ENCODE peak calls at places on chromosomes 12 and 14, in four cellular contexts. One of them, this sample, is unnamed.
A peak's percentile ranks its signal among the peaks of the same experiment; 100 is the strongest.

GRCh38 chr14:89013698-89014569 is 189.5 kb downstream of the TTC8 start:
- DNase-seq in body of pancreas: no peak
- DNase-seq in tibial artery: no peak
- DNase-seq in iPS DF 6.9: no peak
- DNase-seq in this sample: no peak

GRCh38 chr12:67364228-67364627 is 95.1 kb downstream of the CAND1 start:
- DNase-seq in body of pancreas: no peak
- DNase-seq in tibial artery: no peak
- DNase-seq in iPS DF 6.9: no peak
- DNase-seq in this sample: no peak

GRCh38 chr14:20755037-20755436 is 9.3 kb downstream of the EDDM3A start:
- DNase-seq in iPS DF 6.9: no peak
- DNase-seq in tibial artery: no peak
- DNase-seq in body of pancreas: no peak
- DNase-seq in this sample: no peak

GRCh38 chr14:99972748-99973466 is 92.3 kb upstream of the EVL start:
- DNase-seq in body of pancreas: no peak
- DNase-seq in tibial artery: no peak
- DNase-seq in iPS DF 6.9: no peak
- DNase-seq in this sample: no peak

GRCh38 chr14:67582061-67582460 is 18.0 kb downstream of the PIGH start:
- DNase-seq in tibial artery: peak; percentile 27
- DNase-seq in body of pancreas: no peak
- DNase-seq in iPS DF 6.9: no peak
- DNase-seq in this sample: no peak

GRCh38 chr12:117134721-117135120 is 35.5 kb upstream of the TESC start:
- DNase-seq in tibial artery: no peak
- DNase-seq in iPS DF 6.9: no peak
- DNase-seq in body of pancreas: no peak
- DNase-seq in this sample: no peak

GRCh38 chr12:120229071-120229582 is 28.2 kb upstream of the RPLP0 start:
- DNase-seq in tibial artery: no peak
- DNase-seq in iPS DF 6.9: no peak
- DNase-seq in body of pancreas: no peak
- DNase-seq in this sample: no peak

GRCh38 chr12:67690656-67691055 is 42.1 kb downstream of the DYRK2 start:
- DNase-seq in tibial artery: no peak
- DNase-seq in iPS DF 6.9: no peak
- DNase-seq in body of pancreas: no peak
- DNase-seq in this sample: no peak

DNA sequence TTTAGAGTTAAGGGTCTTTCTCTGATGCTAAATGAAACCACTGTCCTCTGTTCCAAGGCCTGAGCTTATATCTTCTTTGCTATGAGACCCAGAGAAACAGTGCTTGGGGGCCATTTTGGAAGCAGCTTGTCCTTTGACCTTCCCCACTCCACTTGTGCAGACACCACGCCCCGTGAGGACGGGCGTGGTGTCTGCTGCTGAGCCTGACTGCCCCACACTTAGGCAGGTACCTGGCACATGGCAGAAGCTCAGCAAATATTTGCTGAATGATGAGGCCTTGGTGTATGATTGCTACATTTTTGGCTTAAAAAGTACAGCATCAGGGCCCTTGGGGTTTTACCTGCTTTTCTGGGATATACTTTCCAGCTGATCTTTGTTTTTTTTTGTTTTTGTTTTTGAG is 69.9 kb downstream of the RASSF3 start:
- DNase-seq in body of pancreas: peak; percentile 22
- DNase-seq in iPS DF 6.9: no peak
- DNase-seq in tibial artery: no peak
- DNase-seq in this sample: no peak
- H3K4me3 ChIP-seq in body of pancreas: no peak overlapping the region
- H3K4me3 ChIP-seq in iPS DF 6.9: no peak overlapping the region
- H3K4me3 ChIP-seq in tibial artery: peak overlapping the region; percentile 27
- H3K4me3 ChIP-seq in this sample: peak overlapping the region; percentile 36

GRCh38 chr12:111759276-111759675 is 7.5 kb upstream of the ALDH2 start:
- DNase-seq in iPS DF 6.9: no peak
- DNase-seq in body of pancreas: no peak
- DNase-seq in tibial artery: no peak
- DNase-seq in this sample: no peak

GRCh38 chr12:111759991-111760390 is 6.7 kb upstream of the ALDH2 start:
- DNase-seq in body of pancreas: no peak
- DNase-seq in iPS DF 6.9: no peak
- DNase-seq in tibial artery: no peak
- DNase-seq in this sample: no peak

GRCh38 chr12:111761099-111761498 is 5.6 kb upstream of the ALDH2 start:
- DNase-seq in body of pancreas: no peak
- DNase-seq in iPS DF 6.9: no peak
- DNase-seq in tibial artery: no peak
- DNase-seq in this sample: no peak

GRCh38 chr12:111764120-111764821 is 2.5 kb upstream of the ALDH2 start:
- DNase-seq in body of pancreas: no peak
- DNase-seq in tibial artery: no peak
- DNase-seq in iPS DF 6.9: no peak
- DNase-seq in this sample: no peak

DNA sequence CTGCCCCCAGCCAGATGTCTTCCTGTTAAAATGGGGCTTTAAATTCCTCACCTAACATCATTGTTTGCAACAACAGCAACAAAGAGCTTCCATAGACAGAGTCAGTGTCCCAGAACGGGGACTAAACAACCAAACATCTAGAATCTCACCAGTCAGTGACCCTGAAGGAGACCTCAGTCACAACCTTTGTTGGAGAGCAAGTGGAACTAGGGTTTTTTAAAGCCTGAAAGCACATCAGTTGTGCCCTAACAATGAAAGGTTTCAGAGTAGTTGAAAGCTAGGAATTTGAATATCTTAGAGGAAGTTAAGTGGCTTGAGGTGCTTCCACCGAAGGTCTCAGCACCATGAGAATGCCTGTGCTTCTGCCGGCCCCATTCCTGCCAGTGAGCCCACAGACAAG is 5.0 kb upstream of the ALDH2 start:
- DNase-seq in iPS DF 6.9: no peak
- DNase-seq in body of pancreas: no peak
- DNase-seq in tibial artery: no peak
- DNase-seq in this sample: no peak
- H3K4me1 ChIP-seq in iPS DF 6.9: peaks cover 2% of the 10 kb centered on the region
- H3K4me1 ChIP-seq in body of pancreas: peaks cover 32% of the 10 kb centered on the region
- H3K4me1 ChIP-seq in tibial artery: no peaks in the 10 kb centered on the region
- H3K4me1 ChIP-seq in this sample: peaks cover 35% of the 10 kb centered on the region

GRCh38 chr12:55416961-55417360 is 9.1 kb upstream of the OR6C76 start:
- DNase-seq in body of pancreas: no peak
- DNase-seq in tibial artery: no peak
- DNase-seq in iPS DF 6.9: no peak
- DNase-seq in this sample: no peak
- H3K4me3 ChIP-seq in body of pancreas: no peak overlapping the region
- H3K4me3 ChIP-seq in tibial artery: no peak overlapping the region
- H3K4me3 ChIP-seq in iPS DF 6.9: no peak overlapping the region
- H3K4me3 ChIP-seq in this sample: no peak overlapping the region

DNA sequence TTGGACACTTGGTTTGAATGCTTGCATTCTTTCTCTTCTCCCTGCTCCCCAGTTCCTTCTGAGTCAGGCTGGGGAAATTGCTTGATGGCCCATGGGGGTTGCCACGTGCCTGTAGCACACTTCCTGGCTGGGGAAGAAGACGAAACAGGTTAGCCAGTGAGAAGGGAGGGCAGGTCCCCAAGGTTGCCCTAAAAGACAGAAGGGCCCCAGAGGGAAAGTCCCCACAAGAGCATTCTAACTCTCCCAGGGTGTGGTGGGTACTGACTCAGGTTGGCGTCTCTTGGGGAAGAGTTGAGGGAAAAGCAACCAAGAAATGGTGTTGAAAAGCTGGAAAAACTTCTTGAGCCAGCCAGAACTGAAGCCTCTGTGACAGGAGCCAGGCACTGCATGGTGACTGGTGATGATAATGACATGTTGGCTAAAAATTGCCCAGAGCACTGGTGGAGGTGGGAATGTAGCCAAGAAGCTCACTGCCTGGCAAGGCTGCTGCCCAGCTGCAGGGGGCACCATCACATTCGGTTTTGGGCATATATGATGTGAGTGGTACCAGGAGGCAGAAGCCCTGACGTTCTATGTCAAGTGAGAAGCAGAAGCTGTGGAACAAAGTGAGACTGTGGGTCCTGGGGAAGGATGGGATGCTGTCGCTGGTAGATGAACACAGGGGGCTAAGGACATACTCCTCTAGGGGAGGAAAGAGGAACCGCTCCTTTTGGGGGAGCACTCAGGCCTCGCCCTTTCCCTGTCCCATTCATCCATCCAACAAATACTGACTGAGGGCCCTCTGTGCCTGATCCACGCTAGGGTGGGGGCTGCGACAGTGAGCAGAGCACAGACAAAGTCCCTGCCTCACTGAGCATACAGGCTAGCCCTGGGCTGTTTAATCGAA is 8.1 kb upstream of the RABGGTA start:
- DNase-seq in iPS DF 6.9: no peak
- DNase-seq in body of pancreas: peak; percentile 66
- DNase-seq in tibial artery: no peak
- DNase-seq in this sample: peak; percentile 48
- H3K4me1 ChIP-seq in iPS DF 6.9: no peaks in the 10 kb centered on the region
- H3K4me1 ChIP-seq in body of pancreas: peaks cover 19% of the 10 kb centered on the region
- H3K4me1 ChIP-seq in tibial artery: no peaks in the 10 kb centered on the region
- H3K4me1 ChIP-seq in this sample: peaks cover 34% of the 10 kb centered on the region

DNA sequence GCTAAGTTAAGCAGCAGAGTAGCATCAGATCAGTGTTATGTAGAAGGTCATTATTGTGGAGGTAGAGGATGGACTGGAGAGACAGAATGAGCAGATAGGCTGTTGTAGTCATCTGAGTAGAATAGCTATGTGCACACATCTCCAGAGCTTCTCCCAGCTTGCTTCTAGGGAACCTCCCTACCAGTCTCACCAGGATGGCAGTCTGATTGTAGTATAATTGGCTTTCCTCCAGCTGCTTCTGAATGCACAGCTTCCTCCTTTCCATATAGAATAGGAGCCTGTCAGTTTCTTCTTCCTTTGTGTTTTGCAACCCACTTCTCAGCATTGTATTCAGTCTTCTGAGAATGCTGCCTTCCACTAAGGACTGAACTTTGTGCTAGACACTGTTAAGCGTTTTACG is 2.1 kb upstream of the CSAD start:
- DNase-seq in iPS DF 6.9: no peak
- DNase-seq in tibial artery: no peak
- DNase-seq in body of pancreas: peak; percentile 38
- DNase-seq in this sample: no peak
- H3K4me3 ChIP-seq in iPS DF 6.9: no peak overlapping the region
- H3K4me3 ChIP-seq in tibial artery: peak overlapping the region; percentile 87
- H3K4me3 ChIP-seq in body of pancreas: no peak overlapping the region
- H3K4me3 ChIP-seq in this sample: peak overlapping the region; percentile 84

DNA sequence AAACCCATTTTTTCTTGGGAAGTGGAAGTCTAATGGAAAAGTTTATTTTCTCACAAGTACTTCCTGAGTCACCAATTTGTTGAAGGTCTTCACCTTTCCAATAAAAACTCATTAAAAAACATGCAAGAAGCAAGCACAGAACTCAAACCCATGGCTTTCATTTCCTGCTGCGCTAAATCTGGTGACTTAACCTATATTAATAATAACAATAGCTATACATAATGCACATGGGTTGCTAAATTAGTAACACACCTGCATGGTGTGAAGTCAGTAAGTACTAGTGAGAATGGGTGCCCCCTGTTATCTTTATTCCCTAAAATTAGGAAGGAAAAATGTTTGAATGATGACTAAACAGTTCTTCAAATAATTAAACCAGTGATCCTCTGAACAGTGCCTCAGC is 52.3 kb downstream of the PPP2R5C start:
- DNase-seq in body of pancreas: no peak
- DNase-seq in iPS DF 6.9: no peak
- DNase-seq in tibial artery: no peak
- DNase-seq in this sample: no peak
- H3K4me1 ChIP-seq in body of pancreas: peaks cover 46% of the 10 kb centered on the region
- H3K4me1 ChIP-seq in iPS DF 6.9: no peaks in the 10 kb centered on the region
- H3K4me1 ChIP-seq in tibial artery: no peaks in the 10 kb centered on the region
- H3K4me1 ChIP-seq in this sample: peaks cover 81% of the 10 kb centered on the region

GRCh38 chr12:76878045-76878898 is 547 bp downstream of the CSRP2 start:
- DNase-seq in iPS DF 6.9: peak; percentile 13
- DNase-seq in body of pancreas: peak; percentile 34
- DNase-seq in tibial artery: peak; percentile 71
- DNase-seq in this sample: no peak
- H3K4me3 ChIP-seq in iPS DF 6.9: peak overlapping the region; percentile 46
- H3K4me3 ChIP-seq in body of pancreas: peak overlapping the region; percentile 75
- H3K4me3 ChIP-seq in tibial artery: peak overlapping the region; percentile 92
- H3K4me3 ChIP-seq in this sample: peak overlapping the region; percentile 91

This sample was measured in left ventricle myocardium inferior.